ENCODE peak calls at places on chromosomes 3 and 15, in nine cellular contexts. M is naive thymus-derived CD4-positive, alpha-beta T cell; W is Caki2; N is T-helper 1 cell; O is EL; I is omental fat pad; U is T-helper 2 cell; H is KBM-7; L is NB4. F is an unnamed sample.

GRCh38 chr3:194069421-194070219 is 66.3 kb upstream of the HES1 start:
- DNase-seq in I (no peak), L (peak), W (no peak), M (no peak), O (peak), U (no peak), N (no peak), H (no peak), F (peak)

GRCh38 chr15:83205725-83206324 is 1.8 kb downstream of the HDGFL3 start:
- DNase-seq in I (no peak), M (no peak), O (peak), N (no peak), L (no peak), H (peak), U (no peak), W (peak), F (peak)

GRCh38 chr15:36693644-36694043 is 114.2 kb downstream of the CDIN1 start:
- DNase-seq in U (no peak), H (no peak), O (no peak), I (no peak), W (no peak), L (no peak), N (no peak), M (no peak), F (no peak)

GRCh38 chr3:183149915-183150825 is 12.4 kb downstream of the LAMP3 start:
- DNase-seq in U (no peak), N (no peak), O (no peak), M (no peak), W (no peak), H (no peak), I (no peak), L (peak), F (no peak)

GRCh38 chr3:18772699-18773305 is 347.7 kb upstream of the SATB1 start:
- DNase-seq in M (no peak), H (no peak), U (no peak), O (no peak), I (no peak), L (no peak), W (no peak), N (no peak), F (no peak)

GRCh38 chr3:58544546-58544945 is 7.6 kb upstream of the ACOX2 start:
- DNase-seq in I (no peak), M (no peak), H (no peak), L (no peak), N (no peak), U (no peak), O (no peak), W (no peak), F (no peak)

GRCh38 chr15:91122296-91122695 is 22.2 kb downstream of the SV2B start:
- DNase-seq in I (no peak), N (no peak), L (no peak), H (no peak), U (no peak), M (no peak), W (no peak), O (no peak), F (no peak)

GRCh38 chr3:48960841-48961413 is 29.1 kb upstream of the P4HTM start:
- DNase-seq in N (no peak), I (no peak), O (no peak), H (no peak), L (peak), W (no peak), U (no peak), M (no peak), F (peak)

GRCh38 chr15:25545017-25545416 is 106.2 kb upstream of the UBE3A start:
- DNase-seq in O (peak), H (no peak), U (no peak), M (no peak), I (no peak), N (no peak), W (no peak), L (peak), F (no peak)

GRCh38 chr3:45630325-45630724 is 35.8 kb downstream of the LIMD1 start:
- DNase-seq in M (no peak), W (no peak), N (no peak), L (no peak), O (no peak), H (no peak), I (no peak), U (no peak), F (no peak)

GRCh38 chr15:28005004-28005527 is 94.0 kb downstream of the OCA2 start:
- DNase-seq in I (no peak), N (no peak), H (no peak), M (no peak), L (no peak), W (no peak), O (no peak), U (no peak), F (no peak)

GRCh38 chr3:30156586-30157498 is 449.6 kb upstream of the TGFBR2 start:
- DNase-seq in H (no peak), I (no peak), N (no peak), M (no peak), U (no peak), L (no peak), O (peak), W (peak), F (no peak)

GRCh38 chr15:29533667-29534066 is 264.0 kb upstream of the NSMCE3 start:
- DNase-seq in L (no peak), M (no peak), H (no peak), U (no peak), W (no peak), N (no peak), I (no peak), O (no peak), F (no peak)

GRCh38 chr15:92683511-92683834 is 27.9 kb upstream of the FAM174B start:
- DNase-seq in W (no peak), H (peak), L (peak), N (no peak), M (no peak), O (no peak), U (no peak), I (no peak), F (no peak)

GRCh38 chr15:23877502-23878412 is 190.7 kb upstream of the NDN start:
- DNase-seq in W (peak), U (no peak), L (peak), N (no peak), I (no peak), M (no peak), O (no peak), H (no peak), F (peak)

GRCh38 chr3:86748015-86748414 is 242.9 kb downstream of the VGLL3 start:
- DNase-seq in W (no peak), M (no peak), O (no peak), H (no peak), N (no peak), L (no peak), I (no peak), U (no peak), F (no peak)

GRCh38 chr3:100548053-100548452 is 55.6 kb downstream of the TMEM45A start:
- DNase-seq in N (no peak), H (no peak), I (no peak), O (no peak), U (no peak), M (no peak), L (no peak), W (no peak), F (peak)

GRCh38 chr15:59611277-59612260 is at the start of gene GCNT3:
- DNase-seq in L (peak), I (no peak), N (no peak), U (no peak), H (no peak), O (peak), W (peak), M (no peak), F (peak)

GRCh38 chr3:30890907-30891306 is 3.6 kb downstream of the GADL1 start:
- DNase-seq in M (no peak), W (no peak), O (no peak), N (no peak), L (no peak), I (no peak), H (no peak), U (no peak), F (no peak)

GRCh38 chr3:179194931-179195330 is 46.8 kb downstream of the PIK3CA start:
- DNase-seq in M (no peak), N (no peak), I (no peak), U (no peak), L (no peak), H (no peak), O (no peak), W (no peak), F (no peak)

GRCh38 chr3:126300761-126301481 is 56.3 kb downstream of the KLF15 start:
- DNase-seq in N (no peak), M (no peak), L (no peak), O (peak), W (no peak), I (no peak), U (no peak), H (no peak), F (no peak)

GRCh38 chr3:183895296-183895695 is 10.6 kb upstream of the PARL start:
- DNase-seq in N (no peak), I (no peak), M (peak), U (no peak), H (peak), W (peak), L (peak), O (peak), F (peak)

GRCh38 chr3:69178838-69179739 is 56.7 kb upstream of the LMOD3 start:
- DNase-seq in U (no peak), L (no peak), O (no peak), I (no peak), H (no peak), N (no peak), M (no peak), W (peak), F (no peak)

GRCh38 chr15:65318870-65319356 is 14.4 kb downstream of the RNU5B-1 start:
- DNase-seq in N (peak), I (peak), O (peak), W (peak), H (peak), L (peak), M (peak), U (peak), F (peak)

GRCh38 chr3:50574280-50574831 is 5.0 kb downstream of the HEMK1 start:
- DNase-seq in W (no peak), H (no peak), N (no peak), U (no peak), O (no peak), I (no peak), M (no peak), L (no peak), F (no peak)

GRCh38 chr15:73399163-73399562 is 30.4 kb upstream of the HCN4 start:
- DNase-seq in M (no peak), I (no peak), H (no peak), O (no peak), N (no peak), U (no peak), L (no peak), W (no peak), F (no peak)